ENCODE peak calls at places on chromosomes 4 and X, in eight cellular contexts. One of them, this sample, is unnamed.

GRCh38 chr4:148333265-148333664 is 108.9 kb downstream of the NR3C2 start:
- DNase-seq in K562: no peak
- DNase-seq in stimulated activated CD8-positive, alpha-beta memory T cell treated with anti-CD3 and anti-CD28 coated beads, Interleukin-7, amount 100 ng/mL, for 1 hour: no peak
- DNase-seq in GM19239: no peak
- DNase-seq in NCI-H2029 treated with DMSO at 0.1 percent for 48 hours: no peak
- DNase-seq in omental fat pad: no peak
- DNase-seq in astrocyte of the hippocampus: no peak
- DNase-seq in A172: no peak
- DNase-seq in this sample: no peak

GRCh38 chr4:183757105-183757504 is 98.0 kb downstream of the TRAPPC11 start:
- DNase-seq in K562: no peak
- DNase-seq in stimulated activated CD8-positive, alpha-beta memory T cell treated with anti-CD3 and anti-CD28 coated beads, Interleukin-7, amount 100 ng/mL, for 1 hour: no peak
- DNase-seq in GM19239: no peak
- DNase-seq in NCI-H2029 treated with DMSO at 0.1 percent for 48 hours: no peak
- DNase-seq in omental fat pad: no peak
- DNase-seq in astrocyte of the hippocampus: peak; percentile 78
- DNase-seq in A172: peak; percentile 8
- DNase-seq in this sample: no peak

GRCh38 chr4:76430519-76431388 is 4.3 kb upstream of the SHROOM3 start:
- DNase-seq in K562: no peak
- DNase-seq in stimulated activated CD8-positive, alpha-beta memory T cell treated with anti-CD3 and anti-CD28 coated beads, Interleukin-7, amount 100 ng/mL, for 1 hour: no peak
- DNase-seq in GM19239: no peak
- DNase-seq in NCI-H2029 treated with DMSO at 0.1 percent for 48 hours: peak; percentile 9
- DNase-seq in omental fat pad: no peak
- DNase-seq in astrocyte of the hippocampus: peak; percentile 78
- DNase-seq in A172: peak; percentile 48
- DNase-seq in this sample: peak; percentile 67

GRCh38 chr4:151658959-151659593 is 101.7 kb downstream of the GATB start:
- DNase-seq in K562: no peak
- DNase-seq in stimulated activated CD8-positive, alpha-beta memory T cell treated with anti-CD3 and anti-CD28 coated beads, Interleukin-7, amount 100 ng/mL, for 1 hour: no peak
- DNase-seq in GM19239: no peak
- DNase-seq in NCI-H2029 treated with DMSO at 0.1 percent for 48 hours: no peak
- DNase-seq in omental fat pad: no peak
- DNase-seq in astrocyte of the hippocampus: peak; percentile 37
- DNase-seq in A172: peak; percentile 7
- DNase-seq in this sample: peak; percentile 60

GRCh38 chr4:38123555-38123954 is 163.4 kb downstream of the PTTG2 start:
- DNase-seq in K562: no peak
- DNase-seq in stimulated activated CD8-positive, alpha-beta memory T cell treated with anti-CD3 and anti-CD28 coated beads, Interleukin-7, amount 100 ng/mL, for 1 hour: no peak
- DNase-seq in GM19239: no peak
- DNase-seq in NCI-H2029 treated with DMSO at 0.1 percent for 48 hours: no peak
- DNase-seq in omental fat pad: no peak
- DNase-seq in astrocyte of the hippocampus: no peak
- DNase-seq in A172: no peak
- DNase-seq in this sample: no peak

GRCh38 chrX:103697687-103698086 is 11.2 kb upstream of the MORF4L2 start:
- DNase-seq in K562: no peak
- DNase-seq in stimulated activated CD8-positive, alpha-beta memory T cell treated with anti-CD3 and anti-CD28 coated beads, Interleukin-7, amount 100 ng/mL, for 1 hour: no peak
- DNase-seq in GM19239: no peak
- DNase-seq in NCI-H2029 treated with DMSO at 0.1 percent for 48 hours: no peak
- DNase-seq in omental fat pad: no peak
- DNase-seq in astrocyte of the hippocampus: no peak
- DNase-seq in A172: no peak
- DNase-seq in this sample: no peak

GRCh38 chr4:104334410-104334809 is 160.3 kb downstream of the CXXC4 start:
- DNase-seq in K562: no peak
- DNase-seq in stimulated activated CD8-positive, alpha-beta memory T cell treated with anti-CD3 and anti-CD28 coated beads, Interleukin-7, amount 100 ng/mL, for 1 hour: no peak
- DNase-seq in GM19239: no peak
- DNase-seq in NCI-H2029 treated with DMSO at 0.1 percent for 48 hours: no peak
- DNase-seq in omental fat pad: no peak
- DNase-seq in astrocyte of the hippocampus: no peak
- DNase-seq in A172: no peak
- DNase-seq in this sample: no peak

GRCh38 chr4:74967324-74967723 is 34.4 kb downstream of the PARM1 start:
- DNase-seq in K562: no peak
- DNase-seq in stimulated activated CD8-positive, alpha-beta memory T cell treated with anti-CD3 and anti-CD28 coated beads, Interleukin-7, amount 100 ng/mL, for 1 hour: no peak
- DNase-seq in GM19239: no peak
- DNase-seq in NCI-H2029 treated with DMSO at 0.1 percent for 48 hours: no peak
- DNase-seq in omental fat pad: no peak
- DNase-seq in astrocyte of the hippocampus: no peak
- DNase-seq in A172: no peak
- DNase-seq in this sample: no peak

GRCh38 chrX:33840176-33840575 is 291.9 kb downstream of the FAM47A start:
- DNase-seq in K562: no peak
- DNase-seq in stimulated activated CD8-positive, alpha-beta memory T cell treated with anti-CD3 and anti-CD28 coated beads, Interleukin-7, amount 100 ng/mL, for 1 hour: no peak
- DNase-seq in GM19239: no peak
- DNase-seq in NCI-H2029 treated with DMSO at 0.1 percent for 48 hours: no peak
- DNase-seq in omental fat pad: no peak
- DNase-seq in astrocyte of the hippocampus: no peak
- DNase-seq in A172: no peak
- DNase-seq in this sample: no peak

GRCh38 chr4:67892905-67893304 is 9.1 kb upstream of the TMPRSS11D start:
- DNase-seq in K562: no peak
- DNase-seq in stimulated activated CD8-positive, alpha-beta memory T cell treated with anti-CD3 and anti-CD28 coated beads, Interleukin-7, amount 100 ng/mL, for 1 hour: no peak
- DNase-seq in GM19239: no peak
- DNase-seq in NCI-H2029 treated with DMSO at 0.1 percent for 48 hours: no peak
- DNase-seq in omental fat pad: no peak
- DNase-seq in astrocyte of the hippocampus: no peak
- DNase-seq in A172: no peak
- DNase-seq in this sample: no peak

GRCh38 chr4:144894525-144894924 is 203.5 kb downstream of the ANAPC10 start:
- DNase-seq in K562: no peak
- DNase-seq in stimulated activated CD8-positive, alpha-beta memory T cell treated with anti-CD3 and anti-CD28 coated beads, Interleukin-7, amount 100 ng/mL, for 1 hour: no peak
- DNase-seq in GM19239: no peak
- DNase-seq in NCI-H2029 treated with DMSO at 0.1 percent for 48 hours: no peak
- DNase-seq in omental fat pad: no peak
- DNase-seq in astrocyte of the hippocampus: peak; percentile 94
- DNase-seq in A172: peak; percentile 69
- DNase-seq in this sample: peak; percentile 94

GRCh38 chr4:20249333-20249732 is 2.4 kb upstream of the SLIT2 start:
- DNase-seq in K562: no peak
- DNase-seq in stimulated activated CD8-positive, alpha-beta memory T cell treated with anti-CD3 and anti-CD28 coated beads, Interleukin-7, amount 100 ng/mL, for 1 hour: no peak
- DNase-seq in GM19239: no peak
- DNase-seq in NCI-H2029 treated with DMSO at 0.1 percent for 48 hours: no peak
- DNase-seq in omental fat pad: no peak
- DNase-seq in astrocyte of the hippocampus: peak; percentile 65
- DNase-seq in A172: peak; percentile 29
- DNase-seq in this sample: peak; percentile 71

GRCh38 chr4:55879224-55879623 is 25.8 kb downstream of the EXOC1 start:
- DNase-seq in K562: no peak
- DNase-seq in stimulated activated CD8-positive, alpha-beta memory T cell treated with anti-CD3 and anti-CD28 coated beads, Interleukin-7, amount 100 ng/mL, for 1 hour: no peak
- DNase-seq in GM19239: no peak
- DNase-seq in NCI-H2029 treated with DMSO at 0.1 percent for 48 hours: no peak
- DNase-seq in omental fat pad: no peak
- DNase-seq in astrocyte of the hippocampus: no peak
- DNase-seq in A172: no peak
- DNase-seq in this sample: no peak

GRCh38 chr4:38364383-38364963 is 299.5 kb upstream of the KLF3 start:
- DNase-seq in K562: no peak
- DNase-seq in stimulated activated CD8-positive, alpha-beta memory T cell treated with anti-CD3 and anti-CD28 coated beads, Interleukin-7, amount 100 ng/mL, for 1 hour: no peak
- DNase-seq in GM19239: no peak
- DNase-seq in NCI-H2029 treated with DMSO at 0.1 percent for 48 hours: no peak
- DNase-seq in omental fat pad: no peak
- DNase-seq in astrocyte of the hippocampus: no peak
- DNase-seq in A172: no peak
- DNase-seq in this sample: no peak

GRCh38 chr4:164109517-164109916 is 615.0 kb downstream of the TMA16 start:
- DNase-seq in K562: no peak
- DNase-seq in stimulated activated CD8-positive, alpha-beta memory T cell treated with anti-CD3 and anti-CD28 coated beads, Interleukin-7, amount 100 ng/mL, for 1 hour: no peak
- DNase-seq in GM19239: no peak
- DNase-seq in NCI-H2029 treated with DMSO at 0.1 percent for 48 hours: no peak
- DNase-seq in omental fat pad: no peak
- DNase-seq in astrocyte of the hippocampus: peak; percentile 35
- DNase-seq in A172: peak; percentile 27
- DNase-seq in this sample: no peak

GRCh38 chrX:2629316-2630168 is 61.6 kb upstream of the CD99 start:
- DNase-seq in K562: peak; percentile 13
- DNase-seq in stimulated activated CD8-positive, alpha-beta memory T cell treated with anti-CD3 and anti-CD28 coated beads, Interleukin-7, amount 100 ng/mL, for 1 hour: no peak
- DNase-seq in GM19239: no peak
- DNase-seq in NCI-H2029 treated with DMSO at 0.1 percent for 48 hours: no peak
- DNase-seq in omental fat pad: no peak
- DNase-seq in astrocyte of the hippocampus: no peak
- DNase-seq in A172: peak; percentile 22
- DNase-seq in this sample: no peak

GRCh38 chrX:42603016-42603415 is 174.9 kb downstream of the PPP1R2C start:
- DNase-seq in K562: no peak
- DNase-seq in stimulated activated CD8-positive, alpha-beta memory T cell treated with anti-CD3 and anti-CD28 coated beads, Interleukin-7, amount 100 ng/mL, for 1 hour: no peak
- DNase-seq in GM19239: no peak
- DNase-seq in NCI-H2029 treated with DMSO at 0.1 percent for 48 hours: no peak
- DNase-seq in omental fat pad: no peak
- DNase-seq in astrocyte of the hippocampus: no peak
- DNase-seq in A172: no peak
- DNase-seq in this sample: no peak

GRCh38 chr4:8495803-8496202 is 55.2 kb downstream of the TRMT44 start:
- DNase-seq in K562: peak; percentile 53
- DNase-seq in stimulated activated CD8-positive, alpha-beta memory T cell treated with anti-CD3 and anti-CD28 coated beads, Interleukin-7, amount 100 ng/mL, for 1 hour: no peak
- DNase-seq in GM19239: no peak
- DNase-seq in NCI-H2029 treated with DMSO at 0.1 percent for 48 hours: no peak
- DNase-seq in omental fat pad: no peak
- DNase-seq in astrocyte of the hippocampus: no peak
- DNase-seq in A172: no peak
- DNase-seq in this sample: no peak

GRCh38 chr4:17587094-17587822 is 10.3 kb downstream of the LAP3 start:
- DNase-seq in K562: no peak
- DNase-seq in stimulated activated CD8-positive, alpha-beta memory T cell treated with anti-CD3 and anti-CD28 coated beads, Interleukin-7, amount 100 ng/mL, for 1 hour: no peak
- DNase-seq in GM19239: no peak
- DNase-seq in NCI-H2029 treated with DMSO at 0.1 percent for 48 hours: no peak
- DNase-seq in omental fat pad: no peak
- DNase-seq in astrocyte of the hippocampus: no peak
- DNase-seq in A172: no peak
- DNase-seq in this sample: peak; percentile 12

GRCh38 chr4:121726642-121727268 is 30.0 kb upstream of the ANXA5 start:
- DNase-seq in K562: peak; percentile 47
- DNase-seq in stimulated activated CD8-positive, alpha-beta memory T cell treated with anti-CD3 and anti-CD28 coated beads, Interleukin-7, amount 100 ng/mL, for 1 hour: no peak
- DNase-seq in GM19239: peak; percentile 23
- DNase-seq in NCI-H2029 treated with DMSO at 0.1 percent for 48 hours: no peak
- DNase-seq in omental fat pad: no peak
- DNase-seq in astrocyte of the hippocampus: peak; percentile 78
- DNase-seq in A172: peak; percentile 78
- DNase-seq in this sample: peak; percentile 82

GRCh38 chrX:3962511-3963350 is 249.3 kb upstream of the PRKX start:
- DNase-seq in K562: peak; percentile 5
- DNase-seq in stimulated activated CD8-positive, alpha-beta memory T cell treated with anti-CD3 and anti-CD28 coated beads, Interleukin-7, amount 100 ng/mL, for 1 hour: no peak
- DNase-seq in GM19239: peak; percentile 0
- DNase-seq in NCI-H2029 treated with DMSO at 0.1 percent for 48 hours: no peak
- DNase-seq in omental fat pad: no peak
- DNase-seq in astrocyte of the hippocampus: peak; percentile 64
- DNase-seq in A172: peak; percentile 26
- DNase-seq in this sample: peak; percentile 45

GRCh38 chr4:101921370-101921769 is 130.8 kb downstream of the BANK1 start:
- DNase-seq in K562: no peak
- DNase-seq in stimulated activated CD8-positive, alpha-beta memory T cell treated with anti-CD3 and anti-CD28 coated beads, Interleukin-7, amount 100 ng/mL, for 1 hour: no peak
- DNase-seq in GM19239: no peak
- DNase-seq in NCI-H2029 treated with DMSO at 0.1 percent for 48 hours: no peak
- DNase-seq in omental fat pad: no peak
- DNase-seq in astrocyte of the hippocampus: no peak
- DNase-seq in A172: no peak
- DNase-seq in this sample: no peak

GRCh38 chr4:123838426-123838825 is 441.8 kb downstream of the SPRY1 start:
- DNase-seq in K562: no peak
- DNase-seq in stimulated activated CD8-positive, alpha-beta memory T cell treated with anti-CD3 and anti-CD28 coated beads, Interleukin-7, amount 100 ng/mL, for 1 hour: no peak
- DNase-seq in GM19239: no peak
- DNase-seq in NCI-H2029 treated with DMSO at 0.1 percent for 48 hours: no peak
- DNase-seq in omental fat pad: no peak
- DNase-seq in astrocyte of the hippocampus: no peak
- DNase-seq in A172: no peak
- DNase-seq in this sample: no peak

GRCh38 chr4:48752256-48752655 is 27.8 kb downstream of the FRYL start:
- DNase-seq in K562: no peak
- DNase-seq in stimulated activated CD8-positive, alpha-beta memory T cell treated with anti-CD3 and anti-CD28 coated beads, Interleukin-7, amount 100 ng/mL, for 1 hour: no peak
- DNase-seq in GM19239: no peak
- DNase-seq in NCI-H2029 treated with DMSO at 0.1 percent for 48 hours: no peak
- DNase-seq in omental fat pad: no peak
- DNase-seq in astrocyte of the hippocampus: no peak
- DNase-seq in A172: no peak
- DNase-seq in this sample: no peak

GRCh38 chr4:115110191-115111166 is 2.9 kb downstream of the NDST4 start:
- DNase-seq in K562: no peak
- DNase-seq in stimulated activated CD8-positive, alpha-beta memory T cell treated with anti-CD3 and anti-CD28 coated beads, Interleukin-7, amount 100 ng/mL, for 1 hour: no peak
- DNase-seq in GM19239: no peak
- DNase-seq in NCI-H2029 treated with DMSO at 0.1 percent for 48 hours: peak; percentile 37
- DNase-seq in omental fat pad: no peak
- DNase-seq in astrocyte of the hippocampus: peak; percentile 14
- DNase-seq in A172: no peak
- DNase-seq in this sample: peak; percentile 20

GRCh38 chrX:71637848-71638247 is 19.5 kb upstream of the CXCR3 start:
- DNase-seq in K562: no peak
- DNase-seq in stimulated activated CD8-positive, alpha-beta memory T cell treated with anti-CD3 and anti-CD28 coated beads, Interleukin-7, amount 100 ng/mL, for 1 hour: no peak
- DNase-seq in GM19239: no peak
- DNase-seq in NCI-H2029 treated with DMSO at 0.1 percent for 48 hours: no peak
- DNase-seq in omental fat pad: no peak
- DNase-seq in astrocyte of the hippocampus: no peak
- DNase-seq in A172: peak; percentile 25
- DNase-seq in this sample: peak; percentile 41

GRCh38 chr4:7068279-7068842 is 497 bp upstream of the GRPEL1 start:
- DNase-seq in K562: peak; percentile 97
- DNase-seq in stimulated activated CD8-positive, alpha-beta memory T cell treated with anti-CD3 and anti-CD28 coated beads, Interleukin-7, amount 100 ng/mL, for 1 hour: no peak
- DNase-seq in GM19239: no peak
- DNase-seq in NCI-H2029 treated with DMSO at 0.1 percent for 48 hours: no peak
- DNase-seq in omental fat pad: no peak
- DNase-seq in astrocyte of the hippocampus: no peak
- DNase-seq in A172: no peak
- DNase-seq in this sample: no peak

GRCh38 chr4:139556735-139557505 is 901 bp upstream of the SETD7 start:
- DNase-seq in K562: peak; percentile 19
- DNase-seq in stimulated activated CD8-positive, alpha-beta memory T cell treated with anti-CD3 and anti-CD28 coated beads, Interleukin-7, amount 100 ng/mL, for 1 hour: no peak
- DNase-seq in GM19239: no peak
- DNase-seq in NCI-H2029 treated with DMSO at 0.1 percent for 48 hours: peak; percentile 74
- DNase-seq in omental fat pad: no peak
- DNase-seq in astrocyte of the hippocampus: peak; percentile 61
- DNase-seq in A172: peak; percentile 44
- DNase-seq in this sample: peak; percentile 33

GRCh38 chr4:16270654-16271328 is 44.5 kb upstream of the TAPT1 start:
- DNase-seq in K562: peak; percentile 25
- DNase-seq in stimulated activated CD8-positive, alpha-beta memory T cell treated with anti-CD3 and anti-CD28 coated beads, Interleukin-7, amount 100 ng/mL, for 1 hour: no peak
- DNase-seq in GM19239: no peak
- DNase-seq in NCI-H2029 treated with DMSO at 0.1 percent for 48 hours: no peak
- DNase-seq in omental fat pad: no peak
- DNase-seq in astrocyte of the hippocampus: no peak
- DNase-seq in A172: no peak
- DNase-seq in this sample: no peak

GRCh38 chrX:97229318-97229717 is 345.6 kb downstream of the RPA4 start:
- DNase-seq in K562: no peak
- DNase-seq in stimulated activated CD8-positive, alpha-beta memory T cell treated with anti-CD3 and anti-CD28 coated beads, Interleukin-7, amount 100 ng/mL, for 1 hour: no peak
- DNase-seq in GM19239: no peak
- DNase-seq in NCI-H2029 treated with DMSO at 0.1 percent for 48 hours: no peak
- DNase-seq in omental fat pad: no peak
- DNase-seq in astrocyte of the hippocampus: no peak
- DNase-seq in A172: no peak
- DNase-seq in this sample: no peak